ENCODE peak calls at places on chromosomes 16 and 17, in ten cellular contexts. N, U, K, S, W, P, L, Y, J and D are unnamed samples.

GRCh38 chr16:14501331-14502255 is 128.5 kb downstream of the PARN start:
- DNase-seq in N (no peak), U (no peak), K (peak; percentile 85), S (peak; percentile 94), W (peak; percentile 28), P (peak; percentile 96), L (peak; percentile 87), Y (peak; percentile 83), J (peak; percentile 61), D (peak; percentile 73)

GRCh38 chr17:62749926-62750325 is 58.2 kb downstream of the MARCHF10 start:
- DNase-seq in N (no peak), U (no peak), K (no peak), S (no peak), W (no peak), P (no peak), L (no peak), Y (no peak), J (no peak), D (no peak)

GRCh38 chr16:21242756-21243155 is 9.3 kb downstream of the ANKS4B start:
- DNase-seq in N (no peak), U (no peak), K (no peak), S (no peak), W (no peak), P (no peak), L (no peak), Y (no peak), J (no peak), D (no peak)

GRCh38 chr16:24539850-24540484 is 601 bp downstream of the RBBP6 start:
- DNase-seq in N (no peak), U (no peak), K (peak; percentile 78), S (peak; percentile 5), W (peak; percentile 38), P (peak; percentile 30), L (peak; percentile 46), Y (peak; percentile 40), J (no peak), D (peak; percentile 50)

GRCh38 chr16:48676836-48677235 is 66.9 kb upstream of the N4BP1 start:
- DNase-seq in N (no peak), U (no peak), K (no peak), S (no peak), W (no peak), P (peak; percentile 68), L (no peak), Y (no peak), J (no peak), D (no peak)

GRCh38 chr17:71914812-71915211 is 206.0 kb upstream of the SOX9 start:
- DNase-seq in N (no peak), U (no peak), K (no peak), S (no peak), W (no peak), P (no peak), L (no peak), Y (no peak), J (no peak), D (no peak)

GRCh38 chr17:27797390-27798091 is 2.8 kb downstream of the NOS2 start:
- DNase-seq in N (no peak), U (no peak), K (no peak), S (no peak), W (no peak), P (no peak), L (no peak), Y (no peak), J (no peak), D (no peak)

GRCh38 chr17:57745242-57745641 is at the start of gene CCDC182:
- DNase-seq in N (no peak), U (no peak), K (no peak), S (no peak), W (no peak), P (no peak), L (no peak), Y (no peak), J (no peak), D (no peak)

GRCh38 chr16:88936008-88936912 is 40.7 kb downstream of the CBFA2T3 start:
- DNase-seq in N (no peak), U (no peak), K (peak; percentile 76), S (no peak), W (peak; percentile 85), P (no peak), L (no peak), Y (peak; percentile 44), J (no peak), D (no peak)

GRCh38 chr17:42779942-42780815 is at the start of gene WNK4:
- DNase-seq in N (no peak), U (no peak), K (no peak), S (no peak), W (no peak), P (no peak), L (peak; percentile 79), Y (no peak), J (no peak), D (no peak)

GRCh38 chr17:46894476-46895151 is 28.3 kb upstream of the GOSR2 start:
- DNase-seq in N (no peak), U (no peak), K (no peak), S (no peak), W (no peak), P (no peak), L (no peak), Y (no peak), J (no peak), D (no peak)

GRCh38 chr17:59328534-59329095 is 2.8 kb upstream of the YPEL2 start:
- DNase-seq in N (no peak), U (no peak), K (no peak), S (no peak), W (no peak), P (no peak), L (no peak), Y (no peak), J (no peak), D (no peak)

GRCh38 chr17:75396025-75396424 is 9.5 kb downstream of the GRB2 start:
- DNase-seq in N (no peak), U (no peak), K (no peak), S (no peak), W (no peak), P (no peak), L (no peak), Y (no peak), J (no peak), D (no peak)

GRCh38 chr16:50235581-50235980 is 30.8 kb upstream of the ADCY7 start:
- DNase-seq in N (no peak), U (no peak), K (no peak), S (no peak), W (no peak), P (peak; percentile 40), L (no peak), Y (no peak), J (no peak), D (peak; percentile 61)

GRCh38 chr16:54630284-54630967 is 300.2 kb upstream of the IRX5 start:
- DNase-seq in N (no peak), U (no peak), K (no peak), S (peak; percentile 15), W (no peak), P (peak; percentile 10), L (no peak), Y (no peak), J (no peak), D (peak; percentile 77)

GRCh38 chr16:68444058-68444657 is 4.2 kb downstream of the SMPD3 start:
- DNase-seq in N (peak; percentile 70), U (no peak), K (no peak), S (no peak), W (no peak), P (peak; percentile 51), L (peak; percentile 39), Y (peak; percentile 59), J (no peak), D (peak; percentile 18)

GRCh38 chr17:75575197-75575596 is 12.4 kb upstream of the MYO15B start:
- DNase-seq in N (no peak), U (no peak), K (no peak), S (no peak), W (no peak), P (no peak), L (no peak), Y (no peak), J (no peak), D (no peak)

GRCh38 chr16:73054732-73055481 is 7.0 kb upstream of the ZFHX3 start:
- DNase-seq in N (no peak), U (peak; percentile 73), K (no peak), S (no peak), W (no peak), P (peak; percentile 49), L (no peak), Y (no peak), J (no peak), D (peak; percentile 71)

GRCh38 chr16:70737377-70738082 is 51.7 kb upstream of the MTSS2 start:
- DNase-seq in N (no peak), U (no peak), K (peak; percentile 82), S (peak; percentile 96), W (peak; percentile 65), P (no peak), L (peak; percentile 90), Y (peak; percentile 77), J (no peak), D (no peak)

GRCh38 chr16:19967561-19967960 is 82.9 kb upstream of the GPRC5B start:
- DNase-seq in N (no peak), U (no peak), K (no peak), S (no peak), W (peak; percentile 62), P (no peak), L (no peak), Y (no peak), J (no peak), D (no peak)

GRCh38 chr17:10357768-10358167 is 15.0 kb downstream of the MYH13 start:
- DNase-seq in N (no peak), U (no peak), K (no peak), S (no peak), W (no peak), P (no peak), L (no peak), Y (no peak), J (no peak), D (peak; percentile 15)